ENCODE peak calls at places on chromosomes 6 and 20, in eight cellular contexts. One of them, this sample, is unnamed.

GRCh38 chr20:19806806-19807691 is 49.0 kb downstream of the RIN2 start:
- DNase-seq in CD8-positive, alpha-beta memory T cell: no peak
- DNase-seq in uterus: no peak
- DNase-seq in psoas muscle: no peak
- DNase-seq in GM12865: no peak
- DNase-seq in HFF-Myc: no peak
- DNase-seq in fibroblast of lung: peak; percentile 82
- DNase-seq in aorta: no peak
- DNase-seq in this sample: no peak

GRCh38 chr20:25042531-25043498 is 15.1 kb downstream of the ACSS1 start:
- DNase-seq in psoas muscle: peak; percentile 77
- DNase-seq in uterus: no peak
- DNase-seq in CD8-positive, alpha-beta memory T cell: peak; percentile 75
- DNase-seq in HFF-Myc: no peak
- DNase-seq in GM12865: peak; percentile 91
- DNase-seq in fibroblast of lung: no peak
- DNase-seq in aorta: peak; percentile 87
- DNase-seq in this sample: peak; percentile 91

GRCh38 chr6:12947191-12947795 is 230.7 kb downstream of the PHACTR1 start:
- DNase-seq in fibroblast of lung: no peak
- DNase-seq in uterus: no peak
- DNase-seq in psoas muscle: no peak
- DNase-seq in HFF-Myc: no peak
- DNase-seq in CD8-positive, alpha-beta memory T cell: no peak
- DNase-seq in GM12865: no peak
- DNase-seq in aorta: no peak
- DNase-seq in this sample: no peak

GRCh38 chr6:73340048-73340447 is 14.0 kb downstream of the DPPA5 start:
- DNase-seq in uterus: no peak
- DNase-seq in HFF-Myc: no peak
- DNase-seq in psoas muscle: no peak
- DNase-seq in GM12865: no peak
- DNase-seq in aorta: no peak
- DNase-seq in CD8-positive, alpha-beta memory T cell: no peak
- DNase-seq in fibroblast of lung: peak; percentile 24
- DNase-seq in this sample: no peak

GRCh38 chr20:35901678-35902544 is 52.4 kb downstream of the SCAND1 start:
- DNase-seq in psoas muscle: no peak
- DNase-seq in CD8-positive, alpha-beta memory T cell: no peak
- DNase-seq in uterus: no peak
- DNase-seq in HFF-Myc: peak; percentile 86
- DNase-seq in fibroblast of lung: peak; percentile 92
- DNase-seq in GM12865: no peak
- DNase-seq in aorta: no peak
- DNase-seq in this sample: no peak

GRCh38 chr6:99181174-99181573 is 168.3 kb downstream of the FAXC start:
- DNase-seq in GM12865: no peak
- DNase-seq in fibroblast of lung: no peak
- DNase-seq in aorta: no peak
- DNase-seq in uterus: no peak
- DNase-seq in psoas muscle: no peak
- DNase-seq in HFF-Myc: no peak
- DNase-seq in CD8-positive, alpha-beta memory T cell: no peak
- DNase-seq in this sample: no peak

GRCh38 chr20:31720486-31721407 is 1.9 kb downstream of the BCL2L1 start:
- DNase-seq in uterus: no peak
- DNase-seq in GM12865: peak; percentile 59
- DNase-seq in CD8-positive, alpha-beta memory T cell: no peak
- DNase-seq in HFF-Myc: no peak
- DNase-seq in aorta: no peak
- DNase-seq in psoas muscle: no peak
- DNase-seq in fibroblast of lung: no peak
- DNase-seq in this sample: peak; percentile 36

GRCh38 chr20:45892049-45892816 is 1.1 kb downstream of the CTSA start:
- DNase-seq in fibroblast of lung: no peak
- DNase-seq in HFF-Myc: no peak
- DNase-seq in psoas muscle: no peak
- DNase-seq in CD8-positive, alpha-beta memory T cell: no peak
- DNase-seq in aorta: peak; percentile 52
- DNase-seq in GM12865: no peak
- DNase-seq in uterus: no peak
- DNase-seq in this sample: no peak

GRCh38 chr20:19774086-19774933 is 16.3 kb downstream of the RIN2 start:
- DNase-seq in fibroblast of lung: no peak
- DNase-seq in CD8-positive, alpha-beta memory T cell: no peak
- DNase-seq in GM12865: no peak
- DNase-seq in aorta: no peak
- DNase-seq in HFF-Myc: no peak
- DNase-seq in psoas muscle: no peak
- DNase-seq in uterus: no peak
- DNase-seq in this sample: no peak

GRCh38 chr6:123802351-123802696 is 1.3 kb upstream of the NKAIN2 start:
- DNase-seq in aorta: no peak
- DNase-seq in HFF-Myc: no peak
- DNase-seq in GM12865: no peak
- DNase-seq in CD8-positive, alpha-beta memory T cell: no peak
- DNase-seq in fibroblast of lung: no peak
- DNase-seq in psoas muscle: no peak
- DNase-seq in uterus: no peak
- DNase-seq in this sample: no peak

GRCh38 chr6:116596815-116597214 is 19.5 kb upstream of the RSPH4A start:
- DNase-seq in GM12865: no peak
- DNase-seq in psoas muscle: no peak
- DNase-seq in HFF-Myc: no peak
- DNase-seq in uterus: no peak
- DNase-seq in aorta: no peak
- DNase-seq in CD8-positive, alpha-beta memory T cell: no peak
- DNase-seq in fibroblast of lung: peak; percentile 16
- DNase-seq in this sample: no peak

GRCh38 chr6:28553384-28553985 is 27.8 kb downstream of the GPX5 start:
- DNase-seq in HFF-Myc: no peak
- DNase-seq in CD8-positive, alpha-beta memory T cell: no peak
- DNase-seq in GM12865: no peak
- DNase-seq in aorta: no peak
- DNase-seq in uterus: no peak
- DNase-seq in psoas muscle: no peak
- DNase-seq in fibroblast of lung: no peak
- DNase-seq in this sample: no peak
- H3K4me3 ChIP-seq in HFF-Myc: no peak overlapping the region
- H3K4me3 ChIP-seq in CD8-positive, alpha-beta memory T cell: no peak overlapping the region
- H3K4me3 ChIP-seq in GM12865: peak overlapping the region; percentile 14
- H3K4me3 ChIP-seq in aorta: no peak overlapping the region
- H3K4me3 ChIP-seq in uterus: no peak overlapping the region
- H3K4me3 ChIP-seq in psoas muscle: no peak overlapping the region
- H3K4me3 ChIP-seq in fibroblast of lung: no peak overlapping the region
- H3K4me3 ChIP-seq in this sample: no peak overlapping the region

GRCh38 chr20:57952136-57952535 is 242.3 kb upstream of the PMEPA1 start:
- DNase-seq in GM12865: no peak
- DNase-seq in uterus: no peak
- DNase-seq in psoas muscle: no peak
- DNase-seq in fibroblast of lung: no peak
- DNase-seq in HFF-Myc: no peak
- DNase-seq in CD8-positive, alpha-beta memory T cell: no peak
- DNase-seq in aorta: no peak
- DNase-seq in this sample: no peak

GRCh38 chr20:57957397-57958049 is 247.7 kb upstream of the PMEPA1 start:
- DNase-seq in psoas muscle: no peak
- DNase-seq in CD8-positive, alpha-beta memory T cell: no peak
- DNase-seq in HFF-Myc: peak; percentile 29
- DNase-seq in uterus: peak; percentile 62
- DNase-seq in fibroblast of lung: peak; percentile 48
- DNase-seq in aorta: no peak
- DNase-seq in GM12865: no peak
- DNase-seq in this sample: no peak

GRCh38 chr20:57950764-57951163 is 240.9 kb upstream of the PMEPA1 start:
- DNase-seq in HFF-Myc: no peak
- DNase-seq in CD8-positive, alpha-beta memory T cell: no peak
- DNase-seq in GM12865: no peak
- DNase-seq in psoas muscle: no peak
- DNase-seq in aorta: no peak
- DNase-seq in uterus: no peak
- DNase-seq in fibroblast of lung: no peak
- DNase-seq in this sample: no peak

GRCh38 chr20:57951549-57951948 is 241.7 kb upstream of the PMEPA1 start:
- DNase-seq in aorta: no peak
- DNase-seq in CD8-positive, alpha-beta memory T cell: no peak
- DNase-seq in GM12865: no peak
- DNase-seq in HFF-Myc: no peak
- DNase-seq in uterus: no peak
- DNase-seq in psoas muscle: no peak
- DNase-seq in fibroblast of lung: no peak
- DNase-seq in this sample: no peak

DNA sequence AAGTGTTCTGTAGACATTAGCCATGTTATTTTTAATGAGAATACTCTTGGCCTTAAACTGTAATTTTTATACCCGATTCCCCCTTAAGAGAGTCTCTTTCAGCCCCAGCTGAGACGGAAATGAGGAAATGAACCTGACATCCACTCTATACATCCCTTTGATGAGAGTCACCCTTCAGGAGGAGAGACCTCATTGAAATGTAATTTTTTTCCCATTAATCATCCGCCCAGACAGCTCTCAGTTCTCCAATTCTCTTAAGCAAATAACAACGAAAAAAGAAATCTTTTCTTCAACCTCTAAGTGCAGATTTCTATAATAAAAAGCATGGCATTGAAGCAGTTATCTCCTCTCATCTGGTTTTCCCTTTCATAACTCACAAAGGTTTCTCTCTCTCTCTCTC is 243.8 kb upstream of the PMEPA1 start:
- DNase-seq in GM12865: no peak
- DNase-seq in psoas muscle: no peak
- DNase-seq in CD8-positive, alpha-beta memory T cell: no peak
- DNase-seq in aorta: no peak
- DNase-seq in HFF-Myc: no peak
- DNase-seq in uterus: no peak
- DNase-seq in fibroblast of lung: peak; percentile 78
- DNase-seq in this sample: no peak
- H3K4me3 ChIP-seq in GM12865: no peak overlapping the region
- H3K4me3 ChIP-seq in psoas muscle: no peak overlapping the region
- H3K4me3 ChIP-seq in CD8-positive, alpha-beta memory T cell: no peak overlapping the region
- H3K4me3 ChIP-seq in aorta: no peak overlapping the region
- H3K4me3 ChIP-seq in HFF-Myc: no peak overlapping the region
- H3K4me3 ChIP-seq in uterus: no peak overlapping the region
- H3K4me3 ChIP-seq in fibroblast of lung: no peak overlapping the region
- H3K4me3 ChIP-seq in this sample: no peak overlapping the region

GRCh38 chr6:137497722-137498463 is 3.7 kb upstream of the OLIG3 start:
- DNase-seq in CD8-positive, alpha-beta memory T cell: no peak
- DNase-seq in aorta: no peak
- DNase-seq in GM12865: no peak
- DNase-seq in HFF-Myc: no peak
- DNase-seq in uterus: no peak
- DNase-seq in psoas muscle: no peak
- DNase-seq in fibroblast of lung: no peak
- DNase-seq in this sample: no peak

GRCh38 chr6:137495652-137496391 is 1.6 kb upstream of the OLIG3 start:
- DNase-seq in uterus: no peak
- DNase-seq in fibroblast of lung: no peak
- DNase-seq in psoas muscle: no peak
- DNase-seq in HFF-Myc: no peak
- DNase-seq in CD8-positive, alpha-beta memory T cell: no peak
- DNase-seq in aorta: no peak
- DNase-seq in GM12865: no peak
- DNase-seq in this sample: no peak

GRCh38 chr6:137496392-137496767 is 2.2 kb upstream of the OLIG3 start:
- DNase-seq in psoas muscle: no peak
- DNase-seq in aorta: no peak
- DNase-seq in HFF-Myc: no peak
- DNase-seq in CD8-positive, alpha-beta memory T cell: no peak
- DNase-seq in uterus: no peak
- DNase-seq in GM12865: no peak
- DNase-seq in fibroblast of lung: no peak
- DNase-seq in this sample: no peak

GRCh38 chr6:137498488-137499219 is 4.5 kb upstream of the OLIG3 start:
- DNase-seq in uterus: no peak
- DNase-seq in fibroblast of lung: no peak
- DNase-seq in aorta: no peak
- DNase-seq in CD8-positive, alpha-beta memory T cell: no peak
- DNase-seq in HFF-Myc: no peak
- DNase-seq in GM12865: no peak
- DNase-seq in psoas muscle: no peak
- DNase-seq in this sample: no peak

GRCh38 chr6:137496909-137497721 is 2.9 kb upstream of the OLIG3 start:
- DNase-seq in CD8-positive, alpha-beta memory T cell: no peak
- DNase-seq in HFF-Myc: no peak
- DNase-seq in aorta: no peak
- DNase-seq in uterus: no peak
- DNase-seq in GM12865: no peak
- DNase-seq in psoas muscle: no peak
- DNase-seq in fibroblast of lung: no peak
- DNase-seq in this sample: no peak
- H3K4me3 ChIP-seq in CD8-positive, alpha-beta memory T cell: peak overlapping the region; percentile 26
- H3K4me3 ChIP-seq in HFF-Myc: no peak overlapping the region
- H3K4me3 ChIP-seq in aorta: no peak overlapping the region
- H3K4me3 ChIP-seq in uterus: no peak overlapping the region
- H3K4me3 ChIP-seq in GM12865: no peak overlapping the region
- H3K4me3 ChIP-seq in psoas muscle: peak overlapping the region; percentile 56
- H3K4me3 ChIP-seq in fibroblast of lung: no peak overlapping the region
- H3K4me3 ChIP-seq in this sample: no peak overlapping the region

GRCh38 chr6:32152414-32153251 is 894 bp upstream of the PRRT1 start:
- DNase-seq in CD8-positive, alpha-beta memory T cell: no peak
- DNase-seq in uterus: no peak
- DNase-seq in GM12865: no peak
- DNase-seq in fibroblast of lung: peak; percentile 27
- DNase-seq in psoas muscle: no peak
- DNase-seq in HFF-Myc: no peak
- DNase-seq in aorta: peak; percentile 60
- DNase-seq in this sample: no peak
- H3K4me3 ChIP-seq in CD8-positive, alpha-beta memory T cell: peak overlapping the region; percentile 44
- H3K4me3 ChIP-seq in uterus: peak overlapping the region; percentile 68
- H3K4me3 ChIP-seq in GM12865: no peak overlapping the region
- H3K4me3 ChIP-seq in fibroblast of lung: peak overlapping the region; percentile 91
- H3K4me3 ChIP-seq in psoas muscle: peak overlapping the region; percentile 76
- H3K4me3 ChIP-seq in HFF-Myc: peak overlapping the region; percentile 96
- H3K4me3 ChIP-seq in aorta: peak overlapping the region; percentile 61
- H3K4me3 ChIP-seq in this sample: peak overlapping the region; percentile 75

This sample was measured in Jurkat, Clone E6-1.